ENCODE peak calls at places on chromosomes 11 and 22, in six cellular contexts. S, K, T, X, O and R are unnamed samples.

GRCh38 chr11:62555464-62556092 is 9.0 kb upstream of the AHNAK start:
- DNase-seq in S (no peak), K (peak), T (peak), X (peak), O (peak), R (no peak)

GRCh38 chr11:124950606-124951330 is 3.2 kb upstream of the CCDC15 start:
- DNase-seq in S (no peak), K (no peak), T (no peak), X (no peak), O (no peak), R (no peak)

GRCh38 chr11:75836422-75836821 is 21.4 kb downstream of the UVRAG start:
- DNase-seq in S (no peak), K (no peak), T (no peak), X (no peak), O (no peak), R (no peak)

GRCh38 chr11:85685820-85686459 is at the start of gene CCDC89:
- DNase-seq in S (peak), K (peak), T (peak), X (peak), O (peak), R (no peak)

GRCh38 chr22:22721681-22722309 is 77.4 kb downstream of the GGTLC2 start:
- DNase-seq in S (peak), K (peak), T (no peak), X (peak), O (no peak), R (peak)

GRCh38 chr11:108863528-108863927 is 198.7 kb downstream of the DDX10 start:
- DNase-seq in S (no peak), K (no peak), T (no peak), X (no peak), O (no peak), R (no peak)

GRCh38 chr11:27234043-27234668 is 128.9 kb downstream of the CCDC34 start:
- DNase-seq in S (peak), K (peak), T (no peak), X (peak), O (peak), R (no peak)

GRCh38 chr11:30326114-30326783 is 3.3 kb downstream of the ARL14EP start:
- DNase-seq in S (no peak), K (peak), T (no peak), X (peak), O (no peak), R (no peak)

GRCh38 chr11:103671143-103671651 is 365.2 kb upstream of the DDI1 start:
- DNase-seq in S (no peak), K (no peak), T (no peak), X (no peak), O (no peak), R (no peak)